ENCODE peak calls at places on chromosomes 6 and 20, in four cellular contexts. One of them, this sample, is unnamed.

GRCh38 chr20:36447101-36447500 is 94.2 kb upstream of the MYL9 start:
- DNase-seq in stomach: no peak
- DNase-seq in lower lobe of right lung: no peak
- DNase-seq in IMR-90: no peak
- DNase-seq in this sample: no peak

GRCh38 chr6:30163090-30163917 is at the start of gene TRIM15:
- DNase-seq in IMR-90: no peak
- DNase-seq in stomach: no peak
- DNase-seq in lower lobe of right lung: no peak
- DNase-seq in this sample: no peak

GRCh38 chr6:28724395-28724794 is 198.7 kb downstream of the GPX5 start:
- DNase-seq in lower lobe of right lung: no peak
- DNase-seq in stomach: no peak
- DNase-seq in IMR-90: no peak
- DNase-seq in this sample: no peak

GRCh38 chr20:38134427-38135281 is 30.4 kb downstream of the TGM2 start:
- DNase-seq in stomach: no peak
- DNase-seq in lower lobe of right lung: peak; percentile 46
- DNase-seq in IMR-90: peak; percentile 64
- DNase-seq in this sample: no peak

GRCh38 chr6:158332237-158332636 is 20.0 kb downstream of the TULP4 start:
- DNase-seq in stomach: no peak
- DNase-seq in lower lobe of right lung: no peak
- DNase-seq in IMR-90: no peak
- DNase-seq in this sample: no peak

GRCh38 chr20:56430471-56430870 is 18.4 kb downstream of the CASS4 start:
- DNase-seq in stomach: no peak
- DNase-seq in IMR-90: no peak
- DNase-seq in lower lobe of right lung: peak; percentile 51
- DNase-seq in this sample: no peak

GRCh38 chr6:166955121-166955864 is 1.1 kb downstream of the RNASET2 start:
- DNase-seq in IMR-90: no peak
- DNase-seq in lower lobe of right lung: peak; percentile 82
- DNase-seq in stomach: peak; percentile 49
- DNase-seq in this sample: peak; percentile 25

GRCh38 chr6:52582996-52583395 is 6.1 kb upstream of the TRAM2 start:
- DNase-seq in stomach: no peak
- DNase-seq in IMR-90: no peak
- DNase-seq in lower lobe of right lung: no peak
- DNase-seq in this sample: no peak

GRCh38 chr6:160987265-160987664 is 4.3 kb upstream of the MAP3K4 start:
- DNase-seq in stomach: no peak
- DNase-seq in IMR-90: no peak
- DNase-seq in lower lobe of right lung: no peak
- DNase-seq in this sample: no peak

GRCh38 chr20:61125536-61126180 is 126.4 kb upstream of the CDH4 start:
- DNase-seq in stomach: no peak
- DNase-seq in lower lobe of right lung: no peak
- DNase-seq in IMR-90: no peak
- DNase-seq in this sample: no peak

GRCh38 chr20:61125076-61125475 is 127.0 kb upstream of the CDH4 start:
- DNase-seq in lower lobe of right lung: no peak
- DNase-seq in IMR-90: no peak
- DNase-seq in stomach: no peak
- DNase-seq in this sample: no peak

GRCh38 chr20:61127311-61128044 is 124.6 kb upstream of the CDH4 start:
- DNase-seq in stomach: no peak
- DNase-seq in lower lobe of right lung: no peak
- DNase-seq in IMR-90: peak; percentile 92
- DNase-seq in this sample: no peak

GRCh38 chr20:61128701-61129655 is 123.1 kb upstream of the CDH4 start:
- DNase-seq in stomach: no peak
- DNase-seq in lower lobe of right lung: no peak
- DNase-seq in IMR-90: no peak
- DNase-seq in this sample: no peak

DNA sequence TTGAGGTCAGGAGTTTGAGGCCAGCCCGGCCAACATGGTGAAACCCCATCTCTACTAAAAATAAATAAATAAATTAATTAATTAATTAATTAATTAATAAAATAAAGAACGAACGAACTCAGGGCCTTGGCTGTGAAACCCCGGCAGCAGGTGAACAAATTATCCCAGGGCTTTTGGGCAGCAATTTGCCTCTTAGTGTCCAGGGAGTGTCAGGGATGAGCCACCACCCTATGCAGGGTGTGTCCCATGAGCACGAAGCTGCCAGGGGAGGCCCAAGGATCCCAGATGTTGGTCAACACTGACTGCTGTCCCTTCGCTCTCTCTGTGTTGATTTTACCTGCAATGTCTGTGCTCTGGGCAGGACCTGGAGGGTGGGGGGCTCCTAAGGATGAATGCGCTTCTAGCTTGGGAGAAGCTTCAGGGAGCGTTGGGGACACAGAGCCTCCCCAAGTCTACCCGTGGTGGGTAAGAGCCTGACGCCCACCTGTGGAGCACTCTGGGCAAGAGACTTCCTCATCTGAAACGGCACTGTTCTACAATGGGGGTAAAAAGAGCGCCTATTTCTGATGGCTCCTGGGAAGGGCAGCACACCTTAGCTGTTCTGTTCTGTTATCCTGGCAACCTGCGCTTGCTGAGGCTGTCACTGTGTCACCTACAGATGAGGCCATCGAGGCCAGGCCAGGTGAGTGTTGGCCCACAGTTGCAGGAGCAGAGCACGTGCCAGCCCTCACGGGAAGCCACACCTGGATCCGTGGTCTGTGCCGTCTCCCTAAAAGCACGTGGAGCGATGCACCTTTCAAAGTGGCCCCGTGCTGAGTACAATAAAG is 125.5 kb upstream of the CDH4 start:
- DNase-seq in lower lobe of right lung: no peak
- DNase-seq in stomach: no peak
- DNase-seq in IMR-90: no peak
- DNase-seq in this sample: no peak
- H3K27me3 ChIP-seq in lower lobe of right lung: no peaks in the 10 kb centered on the region
- H3K27me3 ChIP-seq in stomach: no peaks in the 10 kb centered on the region
- H3K27me3 ChIP-seq in IMR-90: no peaks in the 10 kb centered on the region
- H3K27me3 ChIP-seq in this sample: no peaks in the 10 kb centered on the region

GRCh38 chr20:54382419-54382818 is 93.0 kb upstream of the DOK5 start:
- DNase-seq in lower lobe of right lung: no peak
- DNase-seq in IMR-90: no peak
- DNase-seq in stomach: no peak
- DNase-seq in this sample: no peak
- H3K27me3 ChIP-seq in lower lobe of right lung: no peaks in the 10 kb centered on the region
- H3K27me3 ChIP-seq in IMR-90: no peaks in the 10 kb centered on the region
- H3K27me3 ChIP-seq in stomach: no peaks in the 10 kb centered on the region
- H3K27me3 ChIP-seq in this sample: no peaks in the 10 kb centered on the region

DNA sequence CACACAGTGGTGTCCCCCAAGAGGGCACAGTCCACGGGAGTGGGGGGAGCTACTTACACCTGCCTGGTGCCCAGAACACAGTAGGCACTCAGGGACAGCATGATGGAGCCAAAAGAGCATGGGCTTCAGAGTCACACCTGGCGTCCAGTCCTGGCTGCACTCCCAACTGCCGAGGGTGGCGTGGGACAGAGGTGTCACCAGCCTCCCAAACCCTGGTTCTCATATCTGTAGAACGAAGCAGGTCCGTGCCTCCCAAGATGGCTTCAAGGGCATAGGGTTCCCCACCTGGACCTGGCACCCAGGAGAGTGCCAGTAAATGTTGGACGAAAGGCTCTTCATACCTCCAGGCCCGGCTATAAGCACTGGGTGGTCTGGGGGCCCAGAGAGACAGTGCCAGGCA is 8.9 kb downstream of the HRH3 start:
- DNase-seq in stomach: no peak
- DNase-seq in IMR-90: no peak
- DNase-seq in lower lobe of right lung: no peak
- DNase-seq in this sample: no peak
- H3K27me3 ChIP-seq in stomach: peaks cover 4% of the 10 kb centered on the region
- H3K27me3 ChIP-seq in IMR-90: peaks cover 32% of the 10 kb centered on the region
- H3K27me3 ChIP-seq in lower lobe of right lung: peaks cover 59% of the 10 kb centered on the region
- H3K27me3 ChIP-seq in this sample: no peaks in the 10 kb centered on the region

GRCh38 chr20:63419299-63419698 is 53.2 kb downstream of the KCNQ2 start:
- DNase-seq in lower lobe of right lung: no peak
- DNase-seq in IMR-90: no peak
- DNase-seq in stomach: no peak
- DNase-seq in this sample: no peak
- H3K27me3 ChIP-seq in lower lobe of right lung: peaks cover 23% of the 10 kb centered on the region
- H3K27me3 ChIP-seq in IMR-90: peaks cover 41% of the 10 kb centered on the region
- H3K27me3 ChIP-seq in stomach: no peaks in the 10 kb centered on the region
- H3K27me3 ChIP-seq in this sample: no peaks in the 10 kb centered on the region

GRCh38 chr20:45251884-45252571 is 2.3 kb downstream of the SLPI start:
- DNase-seq in stomach: no peak
- DNase-seq in IMR-90: no peak
- DNase-seq in lower lobe of right lung: no peak
- DNase-seq in this sample: no peak

GRCh38 chr20:45246109-45246508 is 8.3 kb downstream of the SLPI start:
- DNase-seq in lower lobe of right lung: no peak
- DNase-seq in IMR-90: no peak
- DNase-seq in stomach: no peak
- DNase-seq in this sample: no peak

GRCh38 chr20:45248609-45249008 is 5.8 kb downstream of the SLPI start:
- DNase-seq in IMR-90: no peak
- DNase-seq in stomach: no peak
- DNase-seq in lower lobe of right lung: no peak
- DNase-seq in this sample: no peak

GRCh38 chr20:45253260-45253659 is 1.1 kb downstream of the SLPI start:
- DNase-seq in IMR-90: no peak
- DNase-seq in lower lobe of right lung: no peak
- DNase-seq in stomach: peak; percentile 34
- DNase-seq in this sample: no peak

DNA sequence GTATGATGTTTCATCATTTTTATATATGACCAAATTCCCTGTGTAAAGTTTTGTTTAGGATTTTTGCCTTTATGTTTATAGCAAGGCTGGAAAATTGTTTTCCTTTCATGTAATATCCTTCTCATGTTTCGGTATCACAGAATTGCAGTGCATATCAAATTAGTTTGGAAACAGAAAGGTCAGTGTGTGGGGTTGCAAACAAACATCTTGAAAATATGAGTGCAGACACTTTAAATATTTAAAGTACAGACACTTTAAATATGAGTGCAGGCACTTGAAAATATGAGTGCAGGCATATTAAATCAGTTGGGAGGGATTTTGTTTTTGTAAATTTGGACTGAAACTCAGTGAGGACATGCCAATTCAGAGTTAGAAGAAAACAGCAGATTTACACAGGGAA is 6.5 kb downstream of the SLPI start:
- DNase-seq in lower lobe of right lung: no peak
- DNase-seq in stomach: no peak
- DNase-seq in IMR-90: no peak
- DNase-seq in this sample: no peak
- H3K27me3 ChIP-seq in lower lobe of right lung: peaks cover 6% of the 10 kb centered on the region
- H3K27me3 ChIP-seq in stomach: no peaks in the 10 kb centered on the region
- H3K27me3 ChIP-seq in IMR-90: peaks cover 13% of the 10 kb centered on the region
- H3K27me3 ChIP-seq in this sample: no peaks in the 10 kb centered on the region

GRCh38 chr20:59248031-59248684 is 52.3 kb upstream of the EDN3 start:
- DNase-seq in IMR-90: no peak
- DNase-seq in lower lobe of right lung: no peak
- DNase-seq in stomach: no peak
- DNase-seq in this sample: no peak

GRCh38 chr20:59250293-59250692 is 50.1 kb upstream of the EDN3 start:
- DNase-seq in lower lobe of right lung: no peak
- DNase-seq in IMR-90: no peak
- DNase-seq in stomach: no peak
- DNase-seq in this sample: no peak

GRCh38 chr20:59242714-59243626 is 57.4 kb upstream of the EDN3 start:
- DNase-seq in stomach: no peak
- DNase-seq in IMR-90: no peak
- DNase-seq in lower lobe of right lung: no peak
- DNase-seq in this sample: no peak

DNA sequence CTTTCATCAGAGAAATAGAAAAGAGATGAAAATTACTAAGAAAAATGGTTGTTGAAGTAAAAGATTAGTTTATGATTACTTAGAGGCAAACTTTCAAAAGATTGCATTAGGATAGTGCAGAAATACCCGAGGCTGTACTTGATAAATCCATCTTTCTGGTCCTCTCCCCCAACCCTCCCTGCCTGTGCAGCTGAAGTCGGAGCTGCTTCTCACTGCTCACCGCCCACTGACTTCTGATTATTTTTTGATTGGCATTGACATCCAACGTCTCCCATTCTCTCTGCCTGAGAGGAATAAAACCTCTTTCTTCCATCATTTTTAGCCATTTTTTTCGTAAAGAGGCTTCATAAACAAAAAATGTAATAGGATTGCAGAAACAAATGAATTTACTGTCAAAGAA is 53.7 kb upstream of the EDN3 start:
- DNase-seq in IMR-90: no peak
- DNase-seq in stomach: no peak
- DNase-seq in lower lobe of right lung: no peak
- DNase-seq in this sample: no peak
- H3K27me3 ChIP-seq in IMR-90: no peaks in the 10 kb centered on the region
- H3K27me3 ChIP-seq in stomach: no peaks in the 10 kb centered on the region
- H3K27me3 ChIP-seq in lower lobe of right lung: peaks cover 6% of the 10 kb centered on the region
- H3K27me3 ChIP-seq in this sample: no peaks in the 10 kb centered on the region

GRCh38 chr20:54692168-54692887 is 216.9 kb downstream of the DOK5 start:
- DNase-seq in stomach: no peak
- DNase-seq in IMR-90: no peak
- DNase-seq in lower lobe of right lung: no peak
- DNase-seq in this sample: no peak
- H3K27me3 ChIP-seq in stomach: no peaks in the 10 kb centered on the region
- H3K27me3 ChIP-seq in IMR-90: no peaks in the 10 kb centered on the region
- H3K27me3 ChIP-seq in lower lobe of right lung: no peaks in the 10 kb centered on the region
- H3K27me3 ChIP-seq in this sample: no peaks in the 10 kb centered on the region

GRCh38 chr20:59938696-59939051 is 1.4 kb downstream of the PPP1R3D start:
- DNase-seq in IMR-90: peak; percentile 23
- DNase-seq in lower lobe of right lung: no peak
- DNase-seq in stomach: no peak
- DNase-seq in this sample: no peak
- H3K27me3 ChIP-seq in IMR-90: no peaks in the 10 kb centered on the region
- H3K27me3 ChIP-seq in lower lobe of right lung: no peaks in the 10 kb centered on the region
- H3K27me3 ChIP-seq in stomach: no peaks in the 10 kb centered on the region
- H3K27me3 ChIP-seq in this sample: no peaks in the 10 kb centered on the region

DNA sequence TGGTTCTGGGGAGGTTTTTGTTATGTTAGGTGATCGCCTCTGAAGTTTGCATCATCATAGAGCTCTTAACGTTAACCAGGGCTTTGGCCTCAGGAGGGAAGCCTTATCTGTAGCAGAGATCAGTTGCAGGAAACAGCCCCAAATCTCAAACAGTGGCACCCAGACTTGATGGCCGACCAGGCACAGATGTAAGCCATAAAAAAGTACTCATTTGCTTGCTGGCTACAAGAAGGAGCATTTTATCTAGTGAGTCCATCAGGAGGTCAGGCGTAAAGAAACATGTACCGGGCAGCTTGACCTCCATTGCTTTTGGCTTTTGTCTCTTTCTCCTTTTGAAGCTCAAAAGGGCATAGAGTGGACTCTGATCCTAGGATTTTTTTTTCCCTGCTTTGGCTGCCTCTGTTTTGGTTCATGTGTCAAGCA is 122.3 kb downstream of the CCDC170 start:
- DNase-seq in lower lobe of right lung: no peak
- DNase-seq in stomach: no peak
- DNase-seq in IMR-90: no peak
- DNase-seq in this sample: no peak
- H3K27me3 ChIP-seq in lower lobe of right lung: no peaks in the 10 kb centered on the region
- H3K27me3 ChIP-seq in stomach: no peaks in the 10 kb centered on the region
- H3K27me3 ChIP-seq in IMR-90: no peaks in the 10 kb centered on the region
- H3K27me3 ChIP-seq in this sample: no peaks in the 10 kb centered on the region